ENCODE peak calls at places on chromosomes 6 and 20, in ten cellular contexts. One of them, this sample, is unnamed.

GRCh38 chr6:165617528-165617927 is 45.5 kb downstream of the PDE10A start:
- DNase-seq in heart left ventricle: no peak
- DNase-seq in transverse colon: no peak
- DNase-seq in esophagus squamous epithelium: no peak
- DNase-seq in H1: no peak
- DNase-seq in uterus: no peak
- DNase-seq in stomach: no peak
- DNase-seq in ovary: no peak
- DNase-seq in body of pancreas: no peak
- DNase-seq in sigmoid colon: no peak
- DNase-seq in this sample: no peak

GRCh38 chr6:153625089-153625488 is 414.0 kb upstream of the OPRM1 start:
- DNase-seq in heart left ventricle: peak
- DNase-seq in transverse colon: no peak
- DNase-seq in esophagus squamous epithelium: no peak
- DNase-seq in H1: no peak
- DNase-seq in uterus: no peak
- DNase-seq in stomach: no peak
- DNase-seq in ovary: no peak
- DNase-seq in body of pancreas: peak
- DNase-seq in sigmoid colon: no peak
- DNase-seq in this sample: peak

GRCh38 chr6:93677297-93677965 is 258.1 kb upstream of the EPHA7 start:
- DNase-seq in heart left ventricle: no peak
- DNase-seq in transverse colon: no peak
- DNase-seq in esophagus squamous epithelium: no peak
- DNase-seq in H1: no peak
- DNase-seq in uterus: no peak
- DNase-seq in stomach: no peak
- DNase-seq in ovary: no peak
- DNase-seq in body of pancreas: no peak
- DNase-seq in sigmoid colon: no peak
- DNase-seq in this sample: no peak

GRCh38 chr6:9745476-9745875 is 669.4 kb downstream of the TFAP2A start:
- DNase-seq in heart left ventricle: no peak
- DNase-seq in transverse colon: no peak
- DNase-seq in esophagus squamous epithelium: no peak
- DNase-seq in H1: no peak
- DNase-seq in uterus: no peak
- DNase-seq in stomach: no peak
- DNase-seq in ovary: no peak
- DNase-seq in body of pancreas: no peak
- DNase-seq in sigmoid colon: no peak
- DNase-seq in this sample: no peak

GRCh38 chr6:123965894-123966293 is 162.2 kb downstream of the NKAIN2 start:
- DNase-seq in heart left ventricle: no peak
- DNase-seq in transverse colon: no peak
- DNase-seq in esophagus squamous epithelium: no peak
- DNase-seq in H1: no peak
- DNase-seq in uterus: no peak
- DNase-seq in stomach: no peak
- DNase-seq in ovary: no peak
- DNase-seq in body of pancreas: no peak
- DNase-seq in sigmoid colon: no peak
- DNase-seq in this sample: no peak

GRCh38 chr6:157561929-157562810 is 181.2 kb downstream of the ZDHHC14 start:
- DNase-seq in heart left ventricle: no peak
- DNase-seq in transverse colon: peak
- DNase-seq in esophagus squamous epithelium: no peak
- DNase-seq in H1: peak
- DNase-seq in uterus: no peak
- DNase-seq in stomach: no peak
- DNase-seq in ovary: no peak
- DNase-seq in body of pancreas: no peak
- DNase-seq in sigmoid colon: no peak
- DNase-seq in this sample: no peak

GRCh38 chr6:166786704-166787293 is 159.7 kb upstream of the RPS6KA2 start:
- DNase-seq in heart left ventricle: no peak
- DNase-seq in transverse colon: no peak
- DNase-seq in esophagus squamous epithelium: no peak
- DNase-seq in H1: no peak
- DNase-seq in uterus: no peak
- DNase-seq in stomach: no peak
- DNase-seq in ovary: no peak
- DNase-seq in body of pancreas: no peak
- DNase-seq in sigmoid colon: no peak
- DNase-seq in this sample: peak

GRCh38 chr6:367891-368630 is 23.5 kb upstream of the IRF4 start:
- DNase-seq in heart left ventricle: no peak
- DNase-seq in transverse colon: no peak
- DNase-seq in esophagus squamous epithelium: no peak
- DNase-seq in H1: no peak
- DNase-seq in uterus: no peak
- DNase-seq in stomach: no peak
- DNase-seq in ovary: no peak
- DNase-seq in body of pancreas: no peak
- DNase-seq in sigmoid colon: no peak
- DNase-seq in this sample: no peak

GRCh38 chr6:79513111-79513510 is 24.1 kb downstream of the LCA5 start:
- DNase-seq in heart left ventricle: no peak
- DNase-seq in transverse colon: no peak
- DNase-seq in esophagus squamous epithelium: no peak
- DNase-seq in H1: no peak
- DNase-seq in uterus: no peak
- DNase-seq in stomach: no peak
- DNase-seq in ovary: no peak
- DNase-seq in body of pancreas: no peak
- DNase-seq in sigmoid colon: no peak
- DNase-seq in this sample: no peak

GRCh38 chr6:152094992-152095592 is 287.6 kb downstream of the ESR1 start:
- DNase-seq in heart left ventricle: peak
- DNase-seq in transverse colon: peak
- DNase-seq in esophagus squamous epithelium: no peak
- DNase-seq in H1: no peak
- DNase-seq in uterus: peak
- DNase-seq in stomach: peak
- DNase-seq in ovary: peak
- DNase-seq in body of pancreas: peak
- DNase-seq in sigmoid colon: peak
- DNase-seq in this sample: peak

GRCh38 chr6:86192123-86192522 is 549.4 kb upstream of the SYNCRIP start:
- DNase-seq in heart left ventricle: no peak
- DNase-seq in transverse colon: no peak
- DNase-seq in esophagus squamous epithelium: no peak
- DNase-seq in H1: no peak
- DNase-seq in uterus: no peak
- DNase-seq in stomach: no peak
- DNase-seq in ovary: no peak
- DNase-seq in body of pancreas: peak
- DNase-seq in sigmoid colon: no peak
- DNase-seq in this sample: peak

GRCh38 chr20:34420146-34420545 is 57.1 kb downstream of the ITCH start:
- DNase-seq in heart left ventricle: no peak
- DNase-seq in transverse colon: no peak
- DNase-seq in esophagus squamous epithelium: no peak
- DNase-seq in H1: no peak
- DNase-seq in uterus: no peak
- DNase-seq in stomach: no peak
- DNase-seq in ovary: no peak
- DNase-seq in body of pancreas: no peak
- DNase-seq in sigmoid colon: no peak
- DNase-seq in this sample: no peak

DNA sequence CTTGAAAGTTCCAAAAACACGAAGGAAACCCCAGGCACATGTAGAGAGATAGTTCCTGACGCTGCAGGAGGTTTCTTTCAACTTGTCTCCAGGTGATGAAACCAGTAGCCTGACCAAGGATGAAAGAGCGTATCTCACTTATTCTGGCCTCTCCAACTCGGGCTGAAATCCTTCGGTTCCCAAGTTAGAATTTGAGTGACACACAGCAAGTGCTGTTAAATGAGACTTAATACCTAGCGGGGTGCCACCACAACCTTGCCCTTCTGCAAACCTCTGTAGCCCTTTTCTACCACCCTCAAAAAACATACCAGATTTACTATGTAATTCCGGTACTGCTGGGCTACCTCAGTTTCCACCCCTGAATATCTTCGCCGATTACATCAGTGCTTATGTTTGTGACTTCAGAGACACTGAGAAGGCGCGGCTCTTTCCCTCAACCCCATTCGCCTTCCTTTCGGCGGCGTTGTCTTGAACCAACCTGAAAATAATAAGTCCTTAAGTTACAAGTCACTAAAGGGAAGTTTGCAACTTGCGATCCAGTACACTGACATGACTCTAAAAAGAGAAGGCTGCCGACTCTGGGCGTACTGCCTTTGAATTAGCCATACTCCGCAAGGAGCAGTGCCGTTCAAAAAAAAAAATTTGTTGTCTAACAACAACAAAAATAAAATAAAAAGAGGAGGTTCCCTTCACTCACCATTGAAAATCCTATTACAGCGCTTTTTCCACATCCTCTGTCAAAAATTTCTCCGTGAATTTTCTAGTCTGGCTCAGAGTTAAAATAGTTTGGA is 194.9 kb upstream of the ZNF184 start:
- DNase-seq in heart left ventricle: no peak
- DNase-seq in transverse colon: no peak
- DNase-seq in esophagus squamous epithelium: no peak
- DNase-seq in H1: no peak
- DNase-seq in uterus: no peak
- DNase-seq in stomach: no peak
- DNase-seq in ovary: no peak
- DNase-seq in body of pancreas: no peak
- DNase-seq in sigmoid colon: no peak
- DNase-seq in this sample: no peak
- H3K4me3 ChIP-seq in heart left ventricle: no peak
- H3K4me3 ChIP-seq in transverse colon: no peak
- H3K4me3 ChIP-seq in esophagus squamous epithelium: no peak
- H3K4me3 ChIP-seq in H1: peak
- H3K4me3 ChIP-seq in uterus: no peak
- H3K4me3 ChIP-seq in stomach: no peak
- H3K4me3 ChIP-seq in ovary: peak
- H3K4me3 ChIP-seq in body of pancreas: no peak
- H3K4me3 ChIP-seq in sigmoid colon: no peak
- H3K4me3 ChIP-seq in this sample: no peak

GRCh38 chr6:51743999-51744398 is 343.4 kb downstream of the PKHD1 start:
- DNase-seq in heart left ventricle: no peak
- DNase-seq in transverse colon: no peak
- DNase-seq in esophagus squamous epithelium: no peak
- DNase-seq in H1: no peak
- DNase-seq in uterus: no peak
- DNase-seq in stomach: no peak
- DNase-seq in ovary: no peak
- DNase-seq in body of pancreas: no peak
- DNase-seq in sigmoid colon: no peak
- DNase-seq in this sample: no peak

GRCh38 chr6:51737580-51738360 is 349.6 kb downstream of the PKHD1 start:
- DNase-seq in heart left ventricle: no peak
- DNase-seq in transverse colon: no peak
- DNase-seq in esophagus squamous epithelium: no peak
- DNase-seq in H1: no peak
- DNase-seq in uterus: no peak
- DNase-seq in stomach: no peak
- DNase-seq in ovary: no peak
- DNase-seq in body of pancreas: no peak
- DNase-seq in sigmoid colon: no peak
- DNase-seq in this sample: no peak

DNA sequence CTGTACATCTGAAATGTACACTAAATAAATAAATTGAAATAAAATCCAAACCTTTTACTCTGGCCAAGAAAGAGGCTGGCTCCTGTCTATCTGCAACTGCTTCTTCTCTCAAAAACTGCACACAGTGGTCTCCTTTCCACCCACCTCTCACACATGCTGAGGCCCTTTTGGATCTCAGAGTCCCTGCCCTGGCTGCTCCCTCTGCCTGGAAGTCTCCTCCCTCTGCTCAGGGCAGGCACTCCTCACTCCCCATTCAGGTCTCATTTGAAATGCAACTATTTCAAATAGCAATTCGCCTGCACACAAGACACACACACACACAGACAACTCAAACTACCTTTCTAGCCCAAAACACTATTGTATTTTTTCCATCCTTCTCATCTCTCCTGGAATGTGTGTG is 348.8 kb downstream of the PKHD1 start:
- DNase-seq in heart left ventricle: no peak
- DNase-seq in transverse colon: no peak
- DNase-seq in esophagus squamous epithelium: no peak
- DNase-seq in H1: no peak
- DNase-seq in uterus: no peak
- DNase-seq in stomach: no peak
- DNase-seq in ovary: no peak
- DNase-seq in body of pancreas: no peak
- DNase-seq in sigmoid colon: no peak
- DNase-seq in this sample: no peak
- TF ChIP-seq POLR2A in heart left ventricle: no peak
- TF ChIP-seq POLR2A in transverse colon: no peak
- TF ChIP-seq POLR2A in esophagus squamous epithelium: no peak
- TF ChIP-seq POLR2A in H1: no peak
- TF ChIP-seq POLR2A in uterus: no peak
- TF ChIP-seq POLR2A in stomach: no peak
- TF ChIP-seq POLR2A in ovary: no peak
- TF ChIP-seq POLR2A in body of pancreas: no peak
- TF ChIP-seq POLR2A in sigmoid colon: no peak
- TF ChIP-seq POLR2A in this sample: no peak

GRCh38 chr20:47231382-47232042 is 125.0 kb downstream of the ZMYND8 start:
- DNase-seq in heart left ventricle: no peak
- DNase-seq in transverse colon: no peak
- DNase-seq in esophagus squamous epithelium: no peak
- DNase-seq in H1: no peak
- DNase-seq in uterus: no peak
- DNase-seq in stomach: no peak
- DNase-seq in ovary: no peak
- DNase-seq in body of pancreas: no peak
- DNase-seq in sigmoid colon: no peak
- DNase-seq in this sample: no peak
- TF ChIP-seq CTCF in heart left ventricle: no peak
- TF ChIP-seq CTCF in transverse colon: no peak
- TF ChIP-seq CTCF in esophagus squamous epithelium: no peak
- TF ChIP-seq CTCF in H1: no peak
- TF ChIP-seq CTCF in uterus: no peak
- TF ChIP-seq CTCF in stomach: no peak
- TF ChIP-seq CTCF in ovary: no peak
- TF ChIP-seq CTCF in body of pancreas: no peak
- TF ChIP-seq CTCF in sigmoid colon: no peak
- TF ChIP-seq CTCF in this sample: no peak

DNA sequence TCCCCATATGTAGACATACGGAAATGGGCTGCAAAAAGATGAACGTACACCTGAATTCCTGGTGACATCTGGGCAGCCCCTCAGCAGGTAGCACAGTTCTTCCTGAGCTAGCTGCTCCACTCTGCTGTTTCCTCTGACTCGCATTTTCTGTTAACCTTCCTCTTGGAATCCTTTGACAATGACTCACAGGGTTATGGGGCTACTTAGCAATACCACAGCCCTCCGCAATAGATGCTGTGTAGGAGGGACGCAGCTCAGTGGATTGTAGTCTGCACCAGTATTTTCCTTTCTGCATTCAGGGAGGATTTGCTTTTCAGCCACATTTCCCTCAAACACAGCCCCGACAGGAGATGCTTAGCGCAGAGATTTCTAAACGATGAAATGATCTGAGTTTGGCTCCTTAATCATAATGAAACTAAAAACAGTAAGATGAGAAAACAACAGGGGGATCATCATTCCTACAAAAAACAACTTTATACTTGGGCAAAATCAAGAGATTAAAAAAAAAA is 12.4 kb downstream of the BACH2 start:
- DNase-seq in heart left ventricle: no peak
- DNase-seq in transverse colon: no peak
- DNase-seq in esophagus squamous epithelium: no peak
- DNase-seq in H1: no peak
- DNase-seq in uterus: peak
- DNase-seq in stomach: no peak
- DNase-seq in ovary: no peak
- DNase-seq in body of pancreas: no peak
- DNase-seq in sigmoid colon: no peak
- DNase-seq in this sample: peak
- H3K4me3 ChIP-seq in heart left ventricle: peak
- H3K4me3 ChIP-seq in transverse colon: no peak
- H3K4me3 ChIP-seq in esophagus squamous epithelium: peak
- H3K4me3 ChIP-seq in H1: no peak
- H3K4me3 ChIP-seq in uterus: peak
- H3K4me3 ChIP-seq in stomach: peak
- H3K4me3 ChIP-seq in ovary: no peak
- H3K4me3 ChIP-seq in body of pancreas: no peak
- H3K4me3 ChIP-seq in sigmoid colon: no peak
- H3K4me3 ChIP-seq in this sample: no peak

This sample was measured in testis.